ENCODE peak calls at places on chromosomes 13 and 19, in four cellular contexts. One of them, this sample, is unnamed.

GRCh38 chr13:28538932-28539331 is 44.0 kb upstream of the FLT1 start:
- DNase-seq in neural progenitor cell: no peak
- DNase-seq in WTC11: no peak
- DNase-seq in SK-N-SH: no peak
- DNase-seq in this sample: no peak

GRCh38 chr13:71632721-71633120 is 234.3 kb downstream of the DACH1 start:
- DNase-seq in WTC11: no peak
- DNase-seq in SK-N-SH: no peak
- DNase-seq in neural progenitor cell: no peak
- DNase-seq in this sample: no peak

GRCh38 chr13:28299941-28300340 is 161.6 kb downstream of the PAN3 start:
- DNase-seq in WTC11: no peak
- DNase-seq in SK-N-SH: no peak
- DNase-seq in neural progenitor cell: no peak
- DNase-seq in this sample: no peak

GRCh38 chr19:40666803-40667438 is 23.5 kb downstream of the NUMBL start:
- DNase-seq in WTC11: no peak
- DNase-seq in neural progenitor cell: no peak
- DNase-seq in SK-N-SH: no peak
- DNase-seq in this sample: no peak

GRCh38 chr13:32278456-32278855 is 36.7 kb downstream of the ZAR1L start:
- DNase-seq in WTC11: no peak
- DNase-seq in neural progenitor cell: no peak
- DNase-seq in SK-N-SH: no peak
- DNase-seq in this sample: peak

GRCh38 chr19:54316746-54317107 is 3.8 kb upstream of the LILRA5 start:
- DNase-seq in WTC11: peak
- DNase-seq in SK-N-SH: no peak
- DNase-seq in neural progenitor cell: peak
- DNase-seq in this sample: no peak

GRCh38 chr19:4042731-4043082 is 24.0 kb downstream of the ZBTB7A start:
- DNase-seq in neural progenitor cell: no peak
- DNase-seq in SK-N-SH: no peak
- DNase-seq in WTC11: no peak
- DNase-seq in this sample: no peak

GRCh38 chr13:23656637-23657036 is 86.4 kb downstream of the TNFRSF19 start:
- DNase-seq in SK-N-SH: peak
- DNase-seq in neural progenitor cell: no peak
- DNase-seq in WTC11: no peak
- DNase-seq in this sample: peak

GRCh38 chr13:36175621-36176020 is 38.7 kb downstream of the SOHLH2 start:
- DNase-seq in WTC11: no peak
- DNase-seq in SK-N-SH: no peak
- DNase-seq in neural progenitor cell: no peak
- DNase-seq in this sample: no peak

GRCh38 chr19:4449022-4449825 is 8.4 kb downstream of the UBXN6 start:
- DNase-seq in SK-N-SH: peak
- DNase-seq in neural progenitor cell: no peak
- DNase-seq in WTC11: no peak
- DNase-seq in this sample: no peak

GRCh38 chr19:22893855-22894270 is 61.8 kb downstream of the ZNF723 start:
- DNase-seq in neural progenitor cell: no peak
- DNase-seq in WTC11: no peak
- DNase-seq in SK-N-SH: peak
- DNase-seq in this sample: no peak

GRCh38 chr19:36128392-36128736 is 11.5 kb upstream of the CAPNS1 start:
- DNase-seq in neural progenitor cell: peak
- DNase-seq in WTC11: peak
- DNase-seq in SK-N-SH: peak
- DNase-seq in this sample: no peak

GRCh38 chr19:53945441-53945840 is 17.3 kb upstream of the CACNG8 start:
- DNase-seq in SK-N-SH: peak
- DNase-seq in WTC11: peak
- DNase-seq in neural progenitor cell: peak
- DNase-seq in this sample: no peak

GRCh38 chr13:27126877-27127276 is 44.7 kb downstream of the USP12 start:
- DNase-seq in neural progenitor cell: no peak
- DNase-seq in SK-N-SH: no peak
- DNase-seq in WTC11: no peak
- DNase-seq in this sample: no peak

GRCh38 chr19:53432088-53432661 is 391 bp downstream of the ZNF761 start:
- DNase-seq in neural progenitor cell: peak
- DNase-seq in WTC11: peak
- DNase-seq in SK-N-SH: peak
- DNase-seq in this sample: peak

GRCh38 chr13:47454986-47455385 is 546.1 kb downstream of the SUCLA2 start:
- DNase-seq in WTC11: no peak
- DNase-seq in neural progenitor cell: no peak
- DNase-seq in SK-N-SH: no peak
- DNase-seq in this sample: no peak

GRCh38 chr13:72849571-72849970 is 67.6 kb downstream of the PIBF1 start:
- DNase-seq in neural progenitor cell: no peak
- DNase-seq in WTC11: no peak
- DNase-seq in SK-N-SH: no peak
- DNase-seq in this sample: no peak

GRCh38 chr19:2945575-2946184 is 909 bp upstream of the ZNF77 start:
- DNase-seq in SK-N-SH: no peak
- DNase-seq in WTC11: no peak
- DNase-seq in neural progenitor cell: no peak
- DNase-seq in this sample: no peak

GRCh38 chr19:38224014-38224862 is at the start of gene DPF1:
- DNase-seq in neural progenitor cell: peak
- DNase-seq in SK-N-SH: peak
- DNase-seq in WTC11: peak
- DNase-seq in this sample: peak

GRCh38 chr13:111472559-111473460 is 152.4 kb downstream of the TEX29 start:
- DNase-seq in WTC11: no peak
- DNase-seq in neural progenitor cell: no peak
- DNase-seq in SK-N-SH: no peak
- DNase-seq in this sample: no peak

GRCh38 chr19:12660980-12661379 is 5.6 kb downstream of the MAN2B1 start:
- DNase-seq in WTC11: no peak
- DNase-seq in neural progenitor cell: no peak
- DNase-seq in SK-N-SH: no peak
- DNase-seq in this sample: no peak

GRCh38 chr19:19259741-19260140 is 13.4 kb downstream of the TM6SF2 start:
- DNase-seq in WTC11: peak
- DNase-seq in neural progenitor cell: peak
- DNase-seq in SK-N-SH: peak
- DNase-seq in this sample: no peak

GRCh38 chr13:99731747-99732146 is 230.5 kb downstream of the TM9SF2 start:
- DNase-seq in SK-N-SH: peak
- DNase-seq in neural progenitor cell: peak
- DNase-seq in WTC11: no peak
- DNase-seq in this sample: no peak

GRCh38 chr13:44573071-44573470 is 3.1 kb downstream of the TSC22D1 start:
- DNase-seq in WTC11: no peak
- DNase-seq in SK-N-SH: no peak
- DNase-seq in neural progenitor cell: peak
- DNase-seq in this sample: no peak
- TF ChIP-seq CTCF in WTC11: no peak
- TF ChIP-seq CTCF in SK-N-SH: no peak
- TF ChIP-seq CTCF in neural progenitor cell: peak
- TF ChIP-seq CTCF in this sample: no peak

DNA sequence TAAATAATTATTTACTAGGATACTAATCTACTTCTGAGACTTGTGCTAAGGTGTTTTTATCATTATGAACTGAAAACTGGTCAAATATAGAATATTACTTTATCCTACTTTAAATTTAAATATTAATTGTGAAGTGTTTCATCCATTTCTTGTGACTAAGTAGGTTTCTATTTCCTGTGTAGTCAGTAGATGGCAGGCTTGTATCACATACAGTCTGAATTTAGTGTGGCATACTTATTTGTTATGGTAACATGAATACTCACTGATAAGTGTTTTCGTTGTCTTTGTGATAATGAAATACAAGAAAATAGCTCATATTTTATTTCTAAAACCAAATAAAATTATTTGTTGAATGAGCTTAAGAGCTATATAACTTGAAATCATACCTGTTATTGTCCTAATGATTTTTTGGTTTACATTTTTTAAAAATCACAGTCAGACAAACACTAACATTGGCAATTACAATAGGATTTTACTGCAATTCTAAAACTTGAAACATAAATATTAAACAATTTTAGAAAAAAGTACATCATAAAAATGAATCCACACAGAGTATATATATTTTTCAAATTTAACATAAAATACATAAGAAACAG is 904.6 kb upstream of the PCDH20 start:
- DNase-seq in WTC11: no peak
- DNase-seq in neural progenitor cell: peak
- DNase-seq in SK-N-SH: peak
- DNase-seq in this sample: peak
- TF ChIP-seq CTCF in WTC11: peak
- TF ChIP-seq CTCF in neural progenitor cell: peak
- TF ChIP-seq CTCF in SK-N-SH: peak
- TF ChIP-seq CTCF in this sample: peak

DNA sequence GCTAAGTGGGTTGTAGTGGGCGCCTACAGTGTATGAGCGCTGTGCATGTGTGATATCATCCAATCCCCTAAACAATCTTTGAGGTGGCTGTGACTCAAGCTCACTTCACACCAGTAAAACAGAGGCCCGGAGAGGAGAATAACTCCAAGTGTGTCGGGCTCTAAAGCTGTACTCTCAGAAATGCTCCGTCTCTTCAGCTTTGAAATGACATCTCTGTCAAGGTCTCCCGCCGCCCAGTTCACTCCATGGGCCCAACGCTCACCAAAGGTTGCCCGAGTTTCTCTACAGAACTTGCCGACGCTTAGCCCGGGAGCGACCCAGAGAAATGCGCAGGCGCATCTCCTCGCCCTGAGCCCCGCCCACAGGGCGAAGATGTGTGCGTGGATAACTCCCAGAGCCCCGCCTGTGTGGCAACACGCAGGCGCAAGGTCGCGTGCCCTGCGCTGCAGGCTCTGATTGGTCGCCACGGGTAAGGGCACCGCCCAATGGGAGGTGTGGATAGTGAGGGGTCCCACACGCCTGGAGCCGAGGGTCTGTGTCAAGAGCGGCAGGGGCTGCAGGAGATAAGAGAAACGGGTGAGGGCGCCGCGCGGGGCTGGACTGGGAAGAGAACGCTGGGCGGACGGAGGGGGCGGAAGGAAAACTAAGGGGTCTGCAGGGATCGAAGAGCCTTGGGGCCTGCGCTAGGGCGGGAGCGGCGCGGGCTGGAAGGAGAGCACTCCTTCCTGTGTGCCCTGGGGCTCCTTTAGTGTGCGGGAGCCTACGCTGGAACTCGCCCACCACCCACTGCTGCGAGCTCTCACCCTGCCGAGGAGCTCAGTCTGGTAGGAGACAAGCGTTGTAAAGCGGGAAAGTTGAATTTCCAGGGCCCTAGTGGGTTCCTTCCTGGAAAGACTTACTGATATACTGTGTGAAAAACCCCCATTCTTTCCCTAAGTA is at the start of gene ZNF526:
- DNase-seq in WTC11: peak
- DNase-seq in neural progenitor cell: peak
- DNase-seq in SK-N-SH: peak
- DNase-seq in this sample: peak
- TF ChIP-seq CTCF in WTC11: no peak
- TF ChIP-seq CTCF in neural progenitor cell: peak
- TF ChIP-seq CTCF in SK-N-SH: no peak
- TF ChIP-seq CTCF in this sample: no peak

DNA sequence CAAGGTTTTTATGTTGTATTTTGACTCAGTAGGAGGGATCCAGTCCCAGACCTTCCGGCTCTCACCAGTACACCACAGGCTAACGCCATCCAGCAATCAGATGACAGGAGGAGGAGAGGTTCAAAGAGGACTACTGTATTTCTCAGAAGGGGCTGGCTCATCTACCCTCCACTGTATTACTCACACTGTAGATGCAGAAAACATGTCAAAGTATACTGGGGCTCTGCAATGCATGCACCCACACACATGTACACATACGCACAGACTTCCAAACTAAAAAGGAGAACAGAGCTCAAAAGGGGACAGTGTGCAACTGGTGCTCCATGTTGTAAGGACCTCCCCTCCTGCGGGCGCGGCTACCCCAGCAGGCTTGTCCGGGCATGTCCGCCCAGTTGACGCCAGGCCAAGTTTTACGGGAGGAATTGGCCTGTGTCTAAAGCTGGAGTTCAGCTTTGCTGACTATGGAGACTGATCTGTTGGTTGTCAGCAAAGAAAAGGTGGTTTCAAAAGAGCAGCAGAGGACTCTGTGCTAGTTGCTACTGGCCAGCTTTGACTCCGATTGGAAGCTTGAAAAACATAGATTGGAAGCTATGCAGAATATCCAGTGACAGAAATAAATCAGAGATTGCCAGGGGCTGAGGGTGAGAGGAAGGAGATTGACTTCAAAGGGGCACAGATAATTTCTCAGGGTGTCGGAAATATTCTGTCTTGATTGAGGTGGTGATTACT is 314.2 kb downstream of the DLEU7 start:
- DNase-seq in neural progenitor cell: no peak
- DNase-seq in SK-N-SH: peak
- DNase-seq in WTC11: peak
- DNase-seq in this sample: no peak
- TF ChIP-seq CTCF in neural progenitor cell: no peak
- TF ChIP-seq CTCF in SK-N-SH: no peak
- TF ChIP-seq CTCF in WTC11: no peak
- TF ChIP-seq CTCF in this sample: no peak

GRCh38 chr13:81551036-81551435 is 1210.1 kb upstream of the SPRY2 start:
- DNase-seq in neural progenitor cell: no peak
- DNase-seq in SK-N-SH: no peak
- DNase-seq in WTC11: no peak
- DNase-seq in this sample: no peak
- TF ChIP-seq CTCF in neural progenitor cell: no peak
- TF ChIP-seq CTCF in SK-N-SH: no peak
- TF ChIP-seq CTCF in WTC11: no peak
- TF ChIP-seq CTCF in this sample: no peak

This sample was measured in GM13977.